ENCODE peak calls at places on chromosomes 1 and 21, in four cellular contexts. G is HepG2, T is SK-N-SH, J is GM12878. O is an unnamed sample.

GRCh38 chr1:216765346-216766300 is 42.4 kb upstream of the ESRRG start:
- DNase-seq in J (no peak), T (no peak), G (no peak), O (no peak)

GRCh38 chr1:1079408-1080121 is 5.5 kb upstream of the RNF223 start:
- DNase-seq in G (peak; percentile 79), J (no peak), T (peak; percentile 83), O (peak; percentile 71)

GRCh38 chr1:19597463-19598309 is 46.4 kb upstream of the NBL1 start:
- DNase-seq in T (no peak), G (no peak), J (no peak), O (no peak)

GRCh38 chr1:1858382-1859086 is 32.4 kb downstream of the GNB1 start:
- DNase-seq in J (no peak), G (peak; percentile 62), T (peak; percentile 89), O (peak; percentile 89)

GRCh38 chr1:219876798-219877209 is 51.6 kb downstream of the SLC30A10 start:
- DNase-seq in J (no peak), T (no peak), G (peak; percentile 15), O (peak; percentile 76)

GRCh38 chr1:232968965-232969364 is 18.6 kb downstream of the NTPCR start:
- DNase-seq in T (no peak), G (no peak), J (no peak), O (no peak)

GRCh38 chr1:30665216-30665615 is 58.2 kb downstream of the MATN1 start:
- DNase-seq in G (no peak), J (no peak), T (no peak), O (no peak)

GRCh38 chr1:30318413-30318812 is 405.0 kb downstream of the MATN1 start:
- DNase-seq in J (no peak), T (no peak), G (no peak), O (peak; percentile 50)

GRCh38 chr21:42672699-42673458 is 19.5 kb downstream of the PDE9A start:
- DNase-seq in T (no peak), J (no peak), G (no peak), O (no peak)

GRCh38 chr1:205374205-205375078 is 17.7 kb upstream of the KLHDC8A start:
- DNase-seq in G (no peak), J (no peak), T (no peak), O (no peak)

GRCh38 chr1:227729881-227730629 is 5.0 kb downstream of the JMJD4 start:
- DNase-seq in J (no peak), T (peak; percentile 78), G (peak; percentile 45), O (peak; percentile 79)

GRCh38 chr1:231359113-231359512 is 21.0 kb downstream of the SPRTN start:
- DNase-seq in J (no peak), T (no peak), G (no peak), O (peak; percentile 16)

GRCh38 chr1:119008483-119009299 is 20.5 kb upstream of the TBX15 start:
- DNase-seq in G (peak; percentile 44), T (peak; percentile 73), J (peak; percentile 31), O (peak; percentile 42)

GRCh38 chr1:54763814-54764131 is 550 bp downstream of the PARS2 start:
- DNase-seq in T (peak; percentile 44), G (peak; percentile 10), J (no peak), O (no peak)

GRCh38 chr1:188584119-188584518 is 1755.4 kb downstream of the PLA2G4A start:
- DNase-seq in T (no peak), J (no peak), G (no peak), O (no peak)
- TF ChIP-seq FOXM1 in T (no peak), J (no peak), G (no peak), O (no peak)

DNA sequence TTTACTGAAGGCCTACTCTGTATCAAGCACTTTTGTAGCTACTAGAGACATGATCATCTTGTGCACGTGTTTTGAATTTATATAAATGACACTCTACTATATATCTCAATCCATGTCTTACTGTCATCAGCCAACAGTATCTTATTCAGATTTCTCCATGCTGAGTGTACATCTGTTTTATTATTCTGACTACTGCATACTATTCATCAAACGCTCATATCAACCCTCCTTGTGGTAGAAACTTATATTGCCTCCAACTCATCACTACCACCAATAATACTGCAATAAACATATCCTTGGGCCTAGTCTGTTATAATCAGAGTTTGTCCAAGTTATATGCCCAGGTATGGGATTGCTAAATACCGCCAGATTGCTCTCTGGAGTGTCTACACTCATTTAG is 81.6 kb upstream of the IRF2BP2 start:
- DNase-seq in J (no peak), T (no peak), G (no peak), O (peak; percentile 38)
- TF ChIP-seq CTCF in J (no peak), T (peak; percentile 42), G (no peak), O (no peak)

DNA sequence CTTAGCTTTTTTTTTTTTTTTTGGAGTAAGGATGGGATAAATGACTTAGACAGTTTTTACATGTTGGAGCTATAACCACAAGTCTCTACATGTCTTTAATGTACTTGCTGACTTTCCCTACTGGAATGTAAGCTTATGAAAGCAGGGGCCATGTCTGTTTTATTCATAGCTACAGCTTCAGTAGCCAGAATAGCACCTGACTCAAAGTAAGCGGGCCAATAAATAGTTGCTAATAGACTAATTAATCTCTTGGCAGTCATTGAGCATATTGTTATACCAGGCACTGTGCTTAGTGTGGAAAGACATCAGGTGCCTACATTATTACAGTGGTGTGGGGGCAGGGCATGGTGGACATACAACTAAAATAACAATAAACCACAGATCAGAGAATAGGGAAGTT is 84.4 kb upstream of the HOOK1 start:
- DNase-seq in T (no peak), G (no peak), J (no peak), O (no peak)
- TF ChIP-seq FOXM1 in T (no peak), G (no peak), J (no peak), O (no peak)

DNA sequence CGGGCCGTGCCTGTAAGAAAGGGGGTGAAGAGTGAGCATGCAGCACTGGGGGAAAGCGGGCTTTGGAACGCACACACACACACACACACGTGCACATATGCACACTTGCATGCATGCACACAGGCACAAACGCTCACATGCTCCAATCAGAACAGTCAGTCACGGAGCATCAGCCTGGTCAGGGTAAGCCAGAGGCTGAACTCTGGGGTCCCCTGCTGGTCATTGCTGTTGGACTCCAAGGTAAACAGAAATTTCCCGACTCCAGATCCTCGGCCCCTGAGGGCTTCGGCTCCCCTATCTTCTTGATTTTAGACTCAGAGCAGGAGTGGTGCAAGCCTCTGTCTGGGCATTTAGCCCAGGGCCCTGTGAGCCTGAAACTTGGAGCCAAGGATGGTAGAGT is 54.2 kb downstream of the SYT2 start:
- DNase-seq in T (peak; percentile 54), G (peak; percentile 22), J (no peak), O (peak; percentile 39)
- TF ChIP-seq CTCF in T (peak; percentile 19), G (peak; percentile 61), J (peak; percentile 30), O (peak; percentile 70)

GRCh38 chr1:104797982-104798381 is 1048.3 kb downstream of the AMY1C start:
- DNase-seq in J (no peak), G (no peak), T (no peak), O (no peak)
- TF ChIP-seq FOXM1 in J (no peak), G (no peak), T (no peak), O (no peak)

GRCh38 chr1:145730900-145731299 is 11.6 kb downstream of the CD160 start:
- DNase-seq in G (no peak), T (no peak), J (no peak), O (no peak)
- TF ChIP-seq CTCF in G (no peak), T (no peak), J (no peak), O (no peak)